ENCODE peak calls at places on chromosomes 6 and 20, in six cellular contexts. R is upper lobe of left lung; G is lower lobe of right lung; I is GM13976; T is pancreas; O is CD8-positive, alpha-beta T cell. S is an unnamed sample.

GRCh38 chr20:46347831-46348230 is 39.5 kb upstream of the CDH22 start:
- DNase-seq in T (no peak), G (no peak), I (no peak), R (no peak), O (no peak), S (no peak)

GRCh38 chr6:144613859-144614258 is 328.7 kb downstream of the UTRN start:
- DNase-seq in O (no peak), T (no peak), G (no peak), R (no peak), I (no peak), S (no peak)

GRCh38 chr6:163132050-163132750 is 282.3 kb upstream of the QKI start:
- DNase-seq in O (no peak), R (no peak), T (no peak), G (no peak), I (no peak), S (no peak)

GRCh38 chr6:37344308-37344707 is 9.5 kb upstream of the RNF8 start:
- DNase-seq in I (no peak), G (no peak), O (no peak), T (no peak), R (no peak), S (no peak)

GRCh38 chr20:5834436-5835005 is 84.3 kb downstream of the SHLD1 start:
- DNase-seq in R (no peak), I (no peak), G (no peak), T (no peak), O (no peak), S (no peak)

GRCh38 chr6:125512621-125513020 is 210.9 kb upstream of the HDDC2 start:
- DNase-seq in O (no peak), G (no peak), T (no peak), R (no peak), I (no peak), S (no peak)

GRCh38 chr6:152268846-152269442 is 368.2 kb downstream of the SYNE1 start:
- DNase-seq in G (no peak), I (no peak), T (no peak), R (peak), O (no peak), S (no peak)

GRCh38 chr6:107103082-107103481 is 12.2 kb downstream of the BEND3 start:
- DNase-seq in R (no peak), G (no peak), I (no peak), O (no peak), T (no peak), S (no peak)

GRCh38 chr20:32924781-32925180 is 66.1 kb downstream of the EFCAB8 start:
- DNase-seq in O (no peak), T (no peak), I (no peak), R (no peak), G (no peak), S (no peak)

GRCh38 chr6:102417368-102417767 is 1023.9 kb downstream of the GRIK2 start:
- DNase-seq in G (no peak), I (no peak), R (no peak), O (no peak), T (no peak), S (no peak)

GRCh38 chr6:15148356-15149058 is 97.4 kb upstream of the JARID2 start:
- DNase-seq in R (no peak), T (no peak), I (no peak), O (no peak), G (no peak), S (no peak)

GRCh38 chr20:23585449-23585807 is 17.1 kb upstream of the CST9L start:
- DNase-seq in O (no peak), I (no peak), T (no peak), R (no peak), G (no peak), S (no peak)

GRCh38 chr6:48560408-48560807 is 449.4 kb upstream of the PTCHD4 start:
- DNase-seq in I (no peak), R (no peak), G (no peak), T (no peak), O (no peak), S (no peak)

GRCh38 chr20:48283470-48284110 is 498.3 kb upstream of the SULF2 start:
- DNase-seq in G (peak), I (no peak), T (peak), R (peak), O (no peak), S (no peak)

GRCh38 chr20:1002682-1003561 is 811 bp upstream of the RSPO4 start:
- DNase-seq in R (no peak), G (no peak), T (no peak), O (no peak), I (no peak), S (no peak)

GRCh38 chr20:38223743-38224100 is 36.8 kb downstream of the KIAA1755 start:
- DNase-seq in I (no peak), T (no peak), R (no peak), O (no peak), G (no peak), S (no peak)

DNA sequence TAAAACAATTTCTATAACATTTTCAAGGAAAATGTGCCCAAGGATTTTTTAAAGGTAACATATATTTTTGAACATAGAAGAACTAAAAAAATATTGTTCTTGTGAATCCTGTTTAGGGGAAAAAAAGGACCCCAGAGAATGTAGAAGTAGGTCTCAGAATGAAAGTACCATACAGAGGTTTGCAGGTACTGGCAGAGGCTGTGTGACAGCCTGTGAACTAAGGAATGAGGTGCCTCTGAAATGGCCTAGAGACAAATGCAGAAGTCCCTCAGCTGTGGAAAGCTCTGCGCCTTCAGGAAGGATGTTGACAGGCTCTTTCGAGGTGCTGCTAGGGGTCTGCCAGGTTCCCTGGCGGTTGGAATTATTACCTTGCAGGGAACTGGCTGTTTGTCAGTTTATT is 8.5 kb upstream of the TUBB2B start:
- DNase-seq in G (no peak), T (no peak), O (no peak), I (no peak), R (no peak), S (peak)
- TF ChIP-seq CTCF in G (no peak), T (no peak), O (no peak), I (no peak), R (no peak), S (no peak)

GRCh38 chr20:50115041-50115512 is 2.1 kb upstream of the UBE2V1 start:
- DNase-seq in I (no peak), G (no peak), T (no peak), O (no peak), R (no peak), S (no peak)

GRCh38 chr20:50111829-50112495 is 988 bp downstream of the UBE2V1 start:
- DNase-seq in T (no peak), R (no peak), I (no peak), G (no peak), O (no peak), S (no peak)

GRCh38 chr20:50113420-50114224 is 672 bp upstream of the UBE2V1 start:
- DNase-seq in I (no peak), O (no peak), R (no peak), G (no peak), T (no peak), S (no peak)

GRCh38 chr20:50111120-50111828 is 1.7 kb downstream of the UBE2V1 start:
- DNase-seq in O (no peak), R (no peak), I (no peak), T (no peak), G (no peak), S (no peak)

DNA sequence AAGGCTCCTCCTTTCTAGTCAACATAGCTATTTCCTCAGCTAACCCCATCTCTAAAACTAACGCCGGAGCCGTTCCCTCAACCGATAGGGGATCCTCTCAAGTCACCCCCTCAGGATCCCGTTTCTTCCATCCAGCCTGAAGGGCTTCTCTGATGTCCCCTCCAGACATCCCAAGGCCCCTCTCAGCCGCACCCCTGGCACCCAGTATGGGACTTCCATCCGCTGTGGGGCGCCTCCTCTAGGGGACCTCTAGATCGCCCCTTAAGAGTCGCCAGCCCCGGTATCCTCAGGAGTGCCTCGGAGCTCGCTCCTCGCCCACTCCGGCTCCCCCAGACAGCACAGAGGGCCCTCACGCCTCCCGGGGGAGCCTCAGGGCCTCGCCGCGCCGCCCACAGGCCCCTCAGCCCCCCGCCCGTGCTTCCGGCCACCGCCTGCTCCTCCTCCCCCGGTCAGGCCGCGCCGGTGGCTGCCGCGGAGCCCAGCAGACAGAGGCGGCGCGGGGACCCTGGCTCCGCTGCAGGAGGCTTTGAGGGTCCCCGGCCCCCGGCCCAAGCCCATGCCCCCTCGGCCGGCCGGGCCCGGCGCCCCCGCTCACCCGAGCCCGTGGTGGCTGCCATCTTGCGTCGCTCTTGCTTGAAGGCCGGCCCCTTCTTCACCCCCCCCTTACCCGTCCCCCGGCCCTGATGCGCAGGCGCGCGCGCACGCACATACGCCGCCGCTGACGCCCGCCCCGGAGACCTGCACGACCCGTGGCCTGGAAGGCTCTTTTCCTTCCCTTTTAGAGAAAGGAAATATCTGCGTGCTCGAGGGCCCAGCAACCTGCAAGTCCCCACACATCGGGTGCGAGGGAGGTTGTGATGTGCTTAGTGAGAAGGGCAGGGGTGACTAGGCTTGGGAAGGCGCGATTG is at the start of gene UBE2V1:
- DNase-seq in T (peak), R (peak), I (peak), O (peak), G (peak), S (peak)
- TF ChIP-seq CTCF in T (no peak), R (peak), I (peak), O (peak), G (peak), S (peak)

DNA sequence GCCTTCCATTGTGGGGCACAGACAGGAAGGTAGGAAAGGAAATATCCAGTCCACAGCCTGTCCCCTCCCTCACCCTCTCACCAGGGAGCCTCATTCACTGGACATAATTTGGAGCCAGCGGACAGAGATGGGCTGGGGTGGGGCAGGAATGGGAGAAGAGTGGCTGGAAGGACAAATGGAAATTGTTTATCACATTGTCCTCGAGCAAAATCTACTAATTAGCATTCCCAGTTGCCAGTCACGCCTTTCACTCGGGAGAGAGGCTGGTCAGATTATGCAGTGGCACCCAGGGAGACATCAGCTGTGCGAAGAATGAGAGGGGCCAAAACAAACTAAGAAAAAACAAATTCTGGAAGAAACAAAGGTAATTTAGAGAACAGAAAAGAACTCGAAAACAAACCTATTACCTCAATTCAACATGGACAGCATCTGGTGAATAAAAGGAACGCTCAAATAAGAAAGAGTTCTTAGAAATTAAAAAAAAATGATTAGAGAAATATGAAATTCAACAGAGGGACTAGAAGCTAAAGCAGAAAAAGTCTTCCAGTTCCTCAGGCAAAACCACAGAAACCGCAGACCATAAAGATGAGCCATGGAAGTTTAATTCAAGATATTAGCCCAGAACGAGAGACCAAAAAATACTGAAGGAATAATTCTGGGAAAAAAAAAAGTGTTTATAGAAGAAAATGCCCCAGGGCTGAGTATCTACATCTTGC is 108.5 kb upstream of the RALGAPA2 start:
- DNase-seq in R (no peak), O (no peak), T (no peak), I (no peak), G (no peak), S (no peak)
- TF ChIP-seq CTCF in R (no peak), O (no peak), T (no peak), I (no peak), G (no peak), S (no peak)

DNA sequence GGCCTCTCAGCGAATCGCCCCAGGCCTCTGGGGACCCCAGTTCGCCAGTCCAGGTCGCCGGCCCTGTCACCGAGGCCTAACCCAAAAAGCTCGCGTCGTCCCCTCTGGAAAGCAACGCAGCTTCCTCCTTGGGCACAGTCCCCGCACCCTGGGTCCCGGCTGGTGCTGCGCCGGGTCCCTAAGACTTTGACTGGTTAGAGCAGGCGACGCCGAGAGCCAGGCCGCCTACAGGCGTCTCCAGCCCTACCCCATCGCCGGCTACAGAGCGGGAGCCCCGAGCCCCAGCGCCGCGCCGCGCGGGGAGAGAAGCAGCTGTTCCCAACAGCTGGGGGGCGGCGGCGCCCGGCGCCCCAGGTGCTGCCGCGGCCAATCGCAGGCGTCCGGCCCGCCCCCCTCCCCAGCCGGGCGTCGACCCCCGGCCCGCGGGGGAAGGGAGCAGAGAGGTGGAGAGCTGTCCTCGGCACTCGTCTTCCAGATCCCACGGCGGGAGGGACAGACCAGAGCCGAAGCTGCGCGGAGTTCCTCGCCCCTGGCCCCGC is 540 bp upstream of the RBM24 start:
- DNase-seq in O (no peak), R (peak), T (peak), G (peak), I (peak), S (no peak)
- TF ChIP-seq CTCF in O (no peak), R (no peak), T (no peak), G (no peak), I (no peak), S (no peak)

GRCh38 chr6:137102851-137103492 is 58.2 kb upstream of the IL20RA start:
- DNase-seq in I (peak), G (no peak), T (no peak), R (no peak), O (no peak), S (peak)

GRCh38 chr6:137097057-137097456 is 52.3 kb upstream of the IL20RA start:
- DNase-seq in G (no peak), T (no peak), R (no peak), O (no peak), I (peak), S (no peak)

GRCh38 chr6:137097526-137097925 is 52.8 kb upstream of the IL20RA start:
- DNase-seq in G (no peak), O (no peak), I (no peak), T (no peak), R (no peak), S (no peak)

GRCh38 chr6:137102050-137102848 is 57.5 kb upstream of the IL20RA start:
- DNase-seq in R (no peak), I (peak), O (no peak), G (no peak), T (no peak), S (peak)

DNA sequence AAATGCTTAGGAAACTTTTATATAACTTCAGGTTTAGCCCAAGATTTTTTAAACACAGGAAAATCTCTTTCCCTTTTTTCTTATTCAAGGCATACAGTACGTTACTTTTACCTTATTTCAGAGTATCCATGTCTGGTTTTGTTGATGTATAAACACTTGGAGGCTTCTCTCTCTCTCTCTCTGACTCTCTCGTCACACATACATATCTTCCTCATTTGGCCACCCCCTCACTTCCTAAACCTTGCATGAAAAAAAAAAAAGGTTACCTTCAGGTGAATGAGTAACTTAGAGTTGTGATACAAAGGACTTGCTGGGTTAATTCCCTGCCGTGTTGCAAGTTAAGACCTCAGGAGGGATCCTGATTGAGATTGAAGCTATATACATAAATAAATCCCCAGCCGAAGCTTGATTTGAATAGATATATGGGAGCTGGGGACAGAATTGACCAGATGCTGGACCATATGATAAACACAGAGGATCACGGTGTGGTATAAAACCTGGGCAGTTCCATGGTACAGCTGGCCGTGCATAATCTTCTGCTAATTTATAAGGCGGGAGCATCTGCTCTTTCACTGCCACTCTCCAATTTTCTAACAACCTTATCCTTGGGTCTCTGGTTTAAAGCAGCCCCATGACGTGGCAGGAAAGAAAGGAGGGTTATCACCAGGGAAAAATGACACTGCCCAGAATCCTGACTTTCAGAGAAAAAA is 55.1 kb upstream of the IL20RA start:
- DNase-seq in R (no peak), O (no peak), I (peak), G (no peak), T (no peak), S (no peak)
- TF ChIP-seq CTCF in R (no peak), O (no peak), I (no peak), G (no peak), T (no peak), S (no peak)

GRCh38 chr20:40582531-40582930 is 106.5 kb downstream of the MAFB start:
- DNase-seq in G (no peak), O (no peak), I (no peak), T (no peak), R (no peak), S (no peak)

GRCh38 chr20:40583195-40583594 is 105.8 kb downstream of the MAFB start:
- DNase-seq in I (no peak), G (peak), R (no peak), O (no peak), T (peak), S (no peak)

GRCh38 chr20:40579701-40580100 is 109.3 kb downstream of the MAFB start:
- DNase-seq in I (no peak), G (no peak), O (no peak), T (no peak), R (no peak), S (no peak)

GRCh38 chr20:40587038-40587437 is 102.0 kb downstream of the MAFB start:
- DNase-seq in O (no peak), I (no peak), G (no peak), R (peak), T (no peak), S (no peak)

GRCh38 chr20:40584128-40584819 is 104.8 kb downstream of the MAFB start:
- DNase-seq in T (no peak), O (no peak), R (no peak), I (no peak), G (no peak), S (no peak)
- TF ChIP-seq CTCF in T (no peak), O (no peak), R (no peak), I (no peak), G (no peak), S (no peak)

GRCh38 chr6:157953580-157954091 is 28.0 kb upstream of the SYNJ2 start:
- DNase-seq in I (no peak), G (no peak), O (no peak), R (no peak), T (no peak), S (no peak)

GRCh38 chr6:157952751-157953479 is 28.7 kb upstream of the SYNJ2 start:
- DNase-seq in T (no peak), G (no peak), R (no peak), I (no peak), O (no peak), S (no peak)

GRCh38 chr6:157956171-157956730 is 25.4 kb upstream of the SYNJ2 start:
- DNase-seq in T (no peak), O (no peak), G (no peak), I (no peak), R (no peak), S (no peak)

GRCh38 chr6:157955675-157956074 is 26.0 kb upstream of the SYNJ2 start:
- DNase-seq in R (no peak), T (no peak), G (no peak), I (no peak), O (no peak), S (no peak)

GRCh38 chr6:157954150-157955117 is 27.2 kb upstream of the SYNJ2 start:
- DNase-seq in T (peak), I (no peak), O (no peak), R (peak), G (no peak), S (no peak)
- TF ChIP-seq CTCF in T (no peak), I (no peak), O (no peak), R (no peak), G (no peak), S (no peak)